ENCODE peak calls at places on chromosomes 2 and 18, in five cellular contexts. D is stomach; G is body of pancreas; F is effector memory CD4-positive, alpha-beta T cell; P is tibial nerve. Q is an unnamed sample.

GRCh38 chr18:63319383-63320040 is at the start of gene BCL2:
- DNase-seq in G (peak), D (no peak), P (peak), F (no peak), Q (no peak)

GRCh38 chr18:4196358-4196757 is 258.7 kb downstream of the DLGAP1 start:
- DNase-seq in D (no peak), G (no peak), P (no peak), F (no peak), Q (no peak)

GRCh38 chr18:27355308-27355707 is 170.2 kb upstream of the CHST9 start:
- DNase-seq in G (no peak), D (no peak), F (no peak), P (no peak), Q (no peak)

GRCh38 chr18:26488417-26489009 is 59.8 kb downstream of the KCTD1 start:
- DNase-seq in F (no peak), D (no peak), G (no peak), P (no peak), Q (no peak)

GRCh38 chr2:158325782-158326335 is 130.7 kb downstream of the CCDC148 start:
- DNase-seq in D (no peak), P (no peak), F (no peak), G (peak), Q (no peak)

GRCh38 chr2:222861411-222862067 is 703 bp downstream of the ACSL3 start:
- DNase-seq in G (peak), D (peak), F (peak), P (no peak), Q (no peak)

GRCh38 chr2:127024769-127025356 is 82.1 kb downstream of the BIN1 start:
- DNase-seq in P (no peak), G (peak), F (no peak), D (no peak), Q (no peak)

GRCh38 chr18:3832211-3832610 is 382.2 kb downstream of the TGIF1 start:
- DNase-seq in F (no peak), G (no peak), D (no peak), P (no peak), Q (no peak)

DNA sequence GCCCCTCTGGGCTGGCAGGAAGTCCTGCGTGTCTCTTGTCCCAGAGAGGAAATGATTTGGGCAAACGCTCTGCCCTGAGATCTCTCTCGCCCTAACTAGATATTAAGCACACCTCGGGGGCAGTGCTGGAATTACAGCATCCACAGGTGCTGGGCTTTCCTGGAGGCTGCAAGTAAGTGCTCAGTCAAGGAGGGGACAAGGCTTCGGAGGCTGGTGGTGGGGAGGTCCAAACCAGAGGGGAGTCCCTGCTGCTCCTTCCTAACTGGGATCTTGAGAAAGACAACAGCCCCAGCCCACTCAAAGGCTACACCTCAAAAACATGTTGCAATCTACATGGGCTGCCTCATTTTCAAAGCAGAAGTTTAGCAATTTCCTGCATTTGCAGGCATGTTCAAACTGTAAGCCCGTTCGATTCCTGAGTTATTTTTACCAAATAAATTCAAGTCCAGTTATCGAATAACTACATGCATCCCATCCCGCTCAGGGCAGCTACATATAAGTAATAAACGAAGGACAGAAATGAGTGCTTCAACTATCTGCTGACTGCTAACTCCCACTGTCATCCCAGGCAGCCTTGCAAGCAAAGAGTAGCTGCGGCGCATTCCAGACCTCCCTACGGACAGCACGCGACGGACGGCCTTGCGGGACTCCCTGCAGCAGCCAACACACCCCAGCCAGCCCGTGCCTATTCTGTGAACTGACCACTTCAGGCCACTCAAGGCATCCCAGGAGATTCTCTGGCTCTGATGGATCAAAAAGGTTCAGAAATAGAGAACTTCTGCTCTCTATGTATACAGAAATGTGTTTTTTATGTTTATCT is 27.5 kb downstream of the ZNF516 start:
- DNase-seq in G (no peak), D (no peak), F (no peak), P (no peak), Q (no peak)
- H3K4me3 ChIP-seq in G (no peak), D (no peak), F (no peak), P (no peak), Q (no peak)

GRCh38 chr18:75455249-75456183 is 28.0 kb upstream of the SMIM21 start:
- DNase-seq in G (peak), F (no peak), D (no peak), P (no peak), Q (no peak)

GRCh38 chr18:75454022-75454795 is 26.7 kb upstream of the SMIM21 start:
- DNase-seq in F (no peak), P (no peak), D (no peak), G (no peak), Q (no peak)

GRCh38 chr18:75456277-75456676 is 28.8 kb upstream of the SMIM21 start:
- DNase-seq in P (no peak), G (no peak), D (no peak), F (no peak), Q (no peak)
- H3K27ac ChIP-seq in P (no peak), G (no peak), D (peak), F (no peak), Q (peak)

DNA sequence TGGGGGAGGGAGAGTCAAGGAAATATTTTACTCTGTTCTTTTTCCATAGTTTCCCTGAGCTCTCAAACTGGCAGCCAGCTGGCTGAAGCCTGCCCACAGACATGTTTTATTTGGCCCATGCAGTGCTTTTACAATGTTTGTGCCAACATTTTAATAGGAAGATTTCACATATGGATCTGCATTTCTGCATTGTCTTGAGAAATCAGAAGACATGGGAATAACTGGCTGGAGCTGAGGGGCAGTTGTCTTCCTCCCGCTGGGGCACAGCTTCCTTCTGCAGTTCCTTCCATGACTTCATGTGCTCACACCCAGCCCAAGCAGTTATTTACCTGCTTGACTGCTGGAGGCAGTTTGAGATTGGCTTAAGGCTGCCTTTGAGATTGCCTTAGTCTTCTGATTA is 74.4 kb downstream of the PLCL1 start:
- DNase-seq in G (no peak), P (no peak), F (no peak), D (no peak), Q (no peak)
- H3K4me3 ChIP-seq in G (no peak), P (no peak), F (no peak), D (no peak), Q (no peak)

DNA sequence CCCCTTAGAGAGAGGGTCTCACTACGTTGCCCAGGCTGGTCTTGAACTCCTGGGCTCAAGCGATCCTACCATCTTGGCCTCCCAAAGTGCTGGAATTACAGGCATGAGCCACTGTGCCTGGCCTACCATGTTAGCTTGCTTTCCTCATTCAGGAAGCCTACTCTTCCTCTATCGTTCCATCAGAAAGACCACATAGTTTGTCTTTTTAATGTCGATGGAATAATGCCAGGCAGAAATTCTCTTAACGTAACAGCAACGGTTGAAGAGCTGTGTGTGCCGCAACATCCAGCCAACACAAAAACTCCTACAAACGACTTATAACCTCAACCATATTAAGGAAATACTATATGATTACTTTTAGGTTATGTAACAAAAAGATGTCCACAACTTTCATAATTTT is 10.6 kb downstream of the ITGB1BP1 start:
- DNase-seq in F (no peak), D (no peak), P (no peak), G (no peak), Q (no peak)
- H3K27ac ChIP-seq in F (no peak), D (no peak), P (no peak), G (no peak), Q (no peak)

GRCh38 chr2:36335597-36335996 is 20.0 kb upstream of the CRIM1 start:
- DNase-seq in F (no peak), G (no peak), D (no peak), P (no peak), Q (no peak)

GRCh38 chr2:36337354-36337753 is 18.2 kb upstream of the CRIM1 start:
- DNase-seq in D (no peak), G (no peak), F (no peak), P (no peak), Q (no peak)

GRCh38 chr2:36338827-36339145 is 16.8 kb upstream of the CRIM1 start:
- DNase-seq in G (no peak), D (no peak), F (no peak), P (no peak), Q (no peak)

GRCh38 chr2:36338124-36338826 is 17.3 kb upstream of the CRIM1 start:
- DNase-seq in D (no peak), G (no peak), P (no peak), F (no peak), Q (no peak)

DNA sequence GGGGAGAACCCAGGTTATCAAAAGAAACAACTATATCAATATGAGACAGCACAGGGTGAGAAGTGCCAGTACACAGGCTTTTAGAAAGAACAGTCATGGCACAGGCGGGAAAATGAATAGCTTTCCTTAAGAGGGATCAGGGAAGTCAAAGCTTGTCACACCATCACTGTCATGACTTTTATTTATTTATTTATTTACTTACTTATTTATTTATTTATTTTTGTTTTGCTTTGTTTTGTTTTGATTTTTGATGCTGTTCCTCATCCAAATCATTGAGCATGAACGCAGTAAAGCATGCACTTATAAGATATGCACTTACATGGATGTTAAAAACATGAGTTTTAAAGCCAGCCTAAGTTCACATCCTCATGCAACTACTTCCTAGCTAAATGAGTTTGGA is 19.3 kb upstream of the CRIM1 start:
- DNase-seq in P (no peak), F (no peak), G (no peak), D (no peak), Q (no peak)
- H3K4me3 ChIP-seq in P (no peak), F (no peak), G (no peak), D (no peak), Q (no peak)

GRCh38 chr2:38407111-38407682 is 30.1 kb upstream of the ATL2 start:
- DNase-seq in D (no peak), F (no peak), G (peak), P (peak), Q (peak)
- H3K27ac ChIP-seq in D (peak), F (no peak), G (no peak), P (peak), Q (peak)

GRCh38 chr2:203664029-203664755 is 42.2 kb upstream of the CD28 start:
- DNase-seq in P (no peak), G (no peak), F (no peak), D (no peak), Q (no peak)
- H3K4me3 ChIP-seq in P (no peak), G (no peak), F (no peak), D (no peak), Q (no peak)

GRCh38 chr2:202934456-202934855 is 22.4 kb downstream of the CARF start:
- DNase-seq in G (no peak), D (no peak), P (no peak), F (no peak), Q (no peak)

GRCh38 chr2:202933958-202934357 is 21.9 kb downstream of the CARF start:
- DNase-seq in G (no peak), D (no peak), P (no peak), F (no peak), Q (no peak)

GRCh38 chr2:202933139-202933510 is 21.1 kb downstream of the CARF start:
- DNase-seq in F (no peak), P (no peak), D (no peak), G (no peak), Q (no peak)

GRCh38 chr2:202932425-202933138 is 20.5 kb downstream of the CARF start:
- DNase-seq in D (no peak), F (no peak), G (no peak), P (no peak), Q (no peak)
- H3K27ac ChIP-seq in D (no peak), F (no peak), G (no peak), P (no peak), Q (no peak)

GRCh38 chr2:3503483-3503882 is 15.8 kb downstream of the ADI1 start:
- DNase-seq in F (no peak), D (no peak), P (no peak), G (no peak), Q (no peak)

GRCh38 chr2:3503046-3503445 is 16.3 kb downstream of the ADI1 start:
- DNase-seq in D (no peak), F (no peak), P (no peak), G (no peak), Q (no peak)

GRCh38 chr2:3504741-3505140 is 14.6 kb downstream of the ADI1 start:
- DNase-seq in D (no peak), P (no peak), G (no peak), F (no peak), Q (no peak)

GRCh38 chr2:3500326-3500899 is 18.9 kb downstream of the ADI1 start:
- DNase-seq in G (no peak), D (no peak), F (no peak), P (no peak), Q (no peak)

DNA sequence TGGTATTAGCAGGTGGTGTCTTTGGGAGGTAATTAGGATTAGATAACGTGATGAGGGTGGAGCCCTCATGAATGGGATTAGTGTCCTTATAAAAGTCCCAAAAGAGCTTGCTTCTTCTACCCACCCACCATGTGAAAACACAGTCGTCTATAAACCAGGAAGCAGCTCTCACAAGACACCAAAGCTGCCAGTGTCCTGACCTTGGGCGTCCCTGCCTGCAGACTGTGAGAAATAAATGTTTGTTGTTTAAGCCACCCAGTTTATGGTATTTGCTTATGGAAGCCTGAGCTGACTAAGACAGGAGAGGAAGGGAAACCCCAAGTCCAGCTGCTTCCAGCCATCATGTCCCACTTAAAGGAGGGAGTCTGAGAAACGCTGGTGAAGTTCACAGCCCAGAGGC is 13.6 kb downstream of the ADI1 start:
- DNase-seq in P (no peak), F (no peak), D (no peak), G (peak), Q (no peak)
- H3K4me3 ChIP-seq in P (no peak), F (no peak), D (no peak), G (no peak), Q (no peak)